ENCODE peak calls at places on chromosomes 4 and X, in six cellular contexts. E is endothelial cell, N is epithelial cell of esophagus, D is PC-3, A is RWPE1, T is dorsolateral prefrontal cortex. J is an unnamed sample.

GRCh38 chr4:181957088-181957487 is 286.1 kb upstream of the TENM3 start:
- DNase-seq in E (no peak), N (peak), D (no peak), A (peak), T (no peak), J (peak)

GRCh38 chr4:72397314-72397713 is 171.7 kb downstream of the ADAMTS3 start:
- DNase-seq in E (no peak), N (peak), D (no peak), A (no peak), T (no peak), J (peak)

GRCh38 chr4:139736257-139736626 is 70.6 kb downstream of the MGST2 start:
- DNase-seq in E (no peak), N (no peak), D (no peak), A (no peak), T (no peak), J (no peak)

GRCh38 chr4:173243917-173244658 is 75.5 kb downstream of the GALNT7 start:
- DNase-seq in E (no peak), N (no peak), D (no peak), A (no peak), T (no peak), J (no peak)

GRCh38 chr4:164440196-164440595 is 313.7 kb upstream of the SMIM31 start:
- DNase-seq in E (no peak), N (peak), D (peak), A (peak), T (no peak), J (peak)

GRCh38 chr4:84597450-84597849 is 14.5 kb downstream of the CDS1 start:
- DNase-seq in E (no peak), N (peak), D (peak), A (peak), T (no peak), J (peak)

GRCh38 chr4:121786221-121786620 is 14.9 kb upstream of the EXOSC9 start:
- DNase-seq in E (no peak), N (no peak), D (no peak), A (no peak), T (no peak), J (no peak)

GRCh38 chr4:2281575-2282343 is 19.9 kb upstream of the MXD4 start:
- DNase-seq in E (no peak), N (no peak), D (no peak), A (no peak), T (no peak), J (peak)

GRCh38 chrX:30597258-30598012 is 19.9 kb upstream of the TASL start:
- DNase-seq in E (no peak), N (no peak), D (peak), A (no peak), T (no peak), J (no peak)

GRCh38 chr4:168942985-168943384 is 67.1 kb downstream of the CBR4 start:
- DNase-seq in E (no peak), N (no peak), D (peak), A (no peak), T (no peak), J (no peak)

GRCh38 chrX:1899841-1900240 is 285.0 kb downstream of the ASMT start:
- DNase-seq in E (no peak), N (no peak), D (no peak), A (no peak), T (no peak), J (no peak)

GRCh38 chr4:186942745-186943606 is 219.3 kb upstream of the FAT1 start:
- DNase-seq in E (no peak), N (no peak), D (no peak), A (no peak), T (no peak), J (no peak)

GRCh38 chr4:40719008-40719623 is 30.6 kb upstream of the NSUN7 start:
- DNase-seq in E (no peak), N (peak), D (peak), A (peak), T (no peak), J (peak)

GRCh38 chrX:12548746-12549145 is 242.5 kb upstream of the PRPS2 start:
- DNase-seq in E (peak), N (peak), D (peak), A (peak), T (no peak), J (peak)

GRCh38 chrX:40260123-40260751 is 162.5 kb upstream of the BCOR start:
- DNase-seq in E (no peak), N (no peak), D (no peak), A (no peak), T (no peak), J (no peak)

GRCh38 chr4:53591372-53591892 is at the start of gene LNX1:
- DNase-seq in E (peak), N (peak), D (peak), A (peak), T (no peak), J (peak)

GRCh38 chr4:56908206-56909082 is 744 bp downstream of the REST start:
- DNase-seq in E (peak), N (peak), D (peak), A (peak), T (no peak), J (peak)

GRCh38 chr4:156948738-156949137 is 22.9 kb downstream of the PDGFC start:
- DNase-seq in E (no peak), N (no peak), D (no peak), A (no peak), T (no peak), J (peak)

GRCh38 chr4:88854481-88854880 is 156.9 kb upstream of the NAP1L5 start:
- DNase-seq in E (no peak), N (no peak), D (peak), A (no peak), T (no peak), J (no peak)

GRCh38 chr4:174524242-174524641 is 2.0 kb upstream of the HPGD start:
- DNase-seq in E (no peak), N (peak), D (peak), A (no peak), T (no peak), J (no peak)

GRCh38 chr4:3712936-3713335 is 53.2 kb upstream of the ADRA2C start:
- DNase-seq in E (no peak), N (no peak), D (no peak), A (no peak), T (no peak), J (no peak)

GRCh38 chrX:97200454-97200853 is 316.7 kb downstream of the RPA4 start:
- DNase-seq in E (no peak), N (no peak), D (no peak), A (no peak), T (no peak), J (no peak)

GRCh38 chrX:10505726-10506125 is 114.7 kb downstream of the MID1 start:
- DNase-seq in E (no peak), N (no peak), D (no peak), A (no peak), T (no peak), J (no peak)

GRCh38 chrX:135974279-135974856 is 580 bp upstream of the MMGT1 start:
- DNase-seq in E (no peak), N (peak), D (peak), A (no peak), T (peak), J (peak)

GRCh38 chr4:182643801-182644311 is 273.3 kb downstream of the DCTD start:
- DNase-seq in E (no peak), N (peak), D (no peak), A (peak), T (no peak), J (no peak)

GRCh38 chr4:7124643-7125442 is 57.0 kb upstream of the GRPEL1 start:
- DNase-seq in E (no peak), N (peak), D (peak), A (peak), T (no peak), J (peak)

GRCh38 chr4:83772680-83773079 is 236.8 kb downstream of the GPAT3 start:
- DNase-seq in E (no peak), N (no peak), D (no peak), A (no peak), T (no peak), J (no peak)

GRCh38 chrX:111507931-111508330 is 3.5 kb upstream of the SERTM2 start:
- DNase-seq in E (no peak), N (peak), D (no peak), A (peak), T (no peak), J (peak)

GRCh38 chr4:164169591-164169990 is 584.3 kb upstream of the SMIM31 start:
- DNase-seq in E (no peak), N (peak), D (peak), A (peak), T (no peak), J (peak)

GRCh38 chrX:57771689-57772088 is 91.6 kb upstream of the NLRP2B start:
- DNase-seq in E (no peak), N (peak), D (peak), A (peak), T (no peak), J (peak)

GRCh38 chrX:42941671-42942070 is 163.7 kb upstream of the PPP1R2C start:
- DNase-seq in E (no peak), N (no peak), D (no peak), A (no peak), T (no peak), J (no peak)

GRCh38 chr4:139085141-139085540 is 69.6 kb downstream of the NOCT start:
- DNase-seq in E (no peak), N (peak), D (peak), A (no peak), T (no peak), J (peak)

GRCh38 chr4:57424231-57424897 is 314.2 kb upstream of the IGFBP7 start:
- DNase-seq in E (no peak), N (peak), D (peak), A (peak), T (peak), J (peak)

GRCh38 chrX:100449696-100450606 is 39.9 kb upstream of the PCDH19 start:
- DNase-seq in E (peak), N (peak), D (peak), A (no peak), T (no peak), J (peak)

GRCh38 chr4:159779716-159780115 is 676.8 kb downstream of the RAPGEF2 start:
- DNase-seq in E (no peak), N (no peak), D (no peak), A (no peak), T (no peak), J (no peak)

GRCh38 chr4:88320780-88321373 is 36.5 kb upstream of the PPM1K start:
- DNase-seq in E (no peak), N (no peak), D (peak), A (no peak), T (no peak), J (no peak)

GRCh38 chr4:4386296-4386735 is 586 bp upstream of the NSG1 start:
- DNase-seq in E (peak), N (peak), D (no peak), A (no peak), T (peak), J (no peak)

GRCh38 chrX:57528670-57529255 is 63.0 kb upstream of the ZXDB start:
- DNase-seq in E (peak), N (peak), D (peak), A (no peak), T (no peak), J (peak)

GRCh38 chrX:46381630-46382029 is 163.6 kb downstream of the ZNF674 start:
- DNase-seq in E (peak), N (peak), D (peak), A (no peak), T (no peak), J (peak)

DNA sequence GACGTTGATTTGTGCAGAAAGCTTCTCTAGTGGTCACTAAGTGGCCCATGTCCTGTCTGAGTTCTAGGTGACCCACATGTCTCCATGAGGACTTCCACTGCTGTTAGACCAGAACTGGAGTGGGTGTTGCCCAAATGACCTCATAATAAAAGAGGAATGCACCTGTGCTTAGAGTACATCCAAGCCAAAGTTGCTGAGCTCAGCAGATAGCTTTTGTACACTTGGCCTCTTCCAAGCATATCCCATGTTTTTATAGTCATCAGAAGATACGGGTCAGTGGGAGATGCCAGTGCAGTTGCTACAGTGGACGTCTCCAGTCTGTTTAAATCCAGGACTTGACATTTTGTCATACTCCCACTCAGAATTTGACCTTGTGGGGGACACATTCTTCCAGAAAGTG is 37.6 kb upstream of the WDR1 start:
- DNase-seq in E (no peak), N (no peak), D (no peak), A (no peak), T (no peak), J (no peak)
- TF ChIP-seq CTCF in E (no peak), N (no peak), D (no peak), A (no peak), T (no peak), J (no peak)

DNA sequence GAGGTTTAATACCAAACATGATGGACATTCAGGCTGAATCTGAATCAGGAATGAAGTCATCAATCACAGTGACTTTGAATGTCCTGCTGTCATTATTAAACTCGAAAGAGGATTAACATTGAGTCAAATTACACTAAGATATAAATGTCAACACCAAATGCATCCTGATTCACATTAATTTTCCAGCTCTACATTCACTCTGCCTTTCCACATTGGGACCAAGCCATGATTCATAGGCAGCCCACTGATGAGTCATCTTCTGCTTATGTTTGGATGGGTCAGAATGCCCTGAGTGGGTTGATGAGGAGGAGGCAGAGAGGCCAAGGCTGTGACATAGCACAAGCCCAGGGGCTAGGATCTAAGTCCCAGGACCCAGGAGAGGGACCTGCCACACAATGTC is 247.6 kb upstream of the RPS6KA3 start:
- DNase-seq in E (no peak), N (peak), D (peak), A (peak), T (no peak), J (peak)
- TF ChIP-seq CTCF in E (no peak), N (no peak), D (no peak), A (no peak), T (no peak), J (no peak)

GRCh38 chr4:116358633-116359222 is 726.6 kb downstream of the TRAM1L1 start:
- DNase-seq in E (peak), N (peak), D (peak), A (peak), T (no peak), J (peak)
- TF ChIP-seq CTCF in E (peak), N (peak), D (peak), A (peak), T (peak), J (peak)

GRCh38 chr4:17174751-17175150 is 276.3 kb upstream of the LDB2 start:
- DNase-seq in E (no peak), N (no peak), D (no peak), A (no peak), T (no peak), J (no peak)

GRCh38 chr4:17168571-17168970 is 270.1 kb upstream of the LDB2 start:
- DNase-seq in E (no peak), N (no peak), D (no peak), A (no peak), T (no peak), J (peak)

GRCh38 chr4:17169699-17170098 is 271.3 kb upstream of the LDB2 start:
- DNase-seq in E (no peak), N (no peak), D (no peak), A (no peak), T (no peak), J (no peak)

GRCh38 chr4:17173300-17173699 is 274.9 kb upstream of the LDB2 start:
- DNase-seq in E (peak), N (no peak), D (no peak), A (no peak), T (no peak), J (no peak)
- TF ChIP-seq CTCF in E (no peak), N (no peak), D (peak), A (no peak), T (no peak), J (no peak)

GRCh38 chr4:158610790-158611189 is 60.9 kb downstream of the C4orf46 start:
- DNase-seq in E (no peak), N (peak), D (peak), A (no peak), T (no peak), J (no peak)
- TF ChIP-seq CTCF in E (no peak), N (no peak), D (no peak), A (no peak), T (no peak), J (no peak)

J was measured in MCF 10A.